ENCODE peak calls at places on chromosomes 16 and 17, in six cellular contexts. Y is cardiac muscle cell, E is heart left ventricle, G is endodermal cell, U is small intestine, N is iPS DF 6.9. W is an unnamed sample. For H3K9me3, the result is how much of the 10 kb centered on the place peaks cover.

GRCh38 chr16:58428621-58429557 is 36.6 kb downstream of the GINS3 start:
- DNase-seq in Y (no peak), E (no peak), G (no peak), U (no peak), N (no peak), W (no peak)

GRCh38 chr16:51155901-51156810 is 5.1 kb upstream of the SALL1 start:
- DNase-seq in Y (peak), E (no peak), G (peak), U (no peak), N (no peak), W (no peak)

GRCh38 chr16:72191551-72191950 is 19.6 kb upstream of the PMFBP1 start:
- DNase-seq in Y (peak), E (no peak), G (no peak), U (no peak), N (no peak), W (peak)

GRCh38 chr17:62562656-62563055 is 64.8 kb upstream of the MRC2 start:
- DNase-seq in Y (peak), E (no peak), G (no peak), U (peak), N (no peak), W (no peak)

GRCh38 chr16:69404275-69404805 is 18.5 kb upstream of the TERF2 start:
- DNase-seq in Y (peak), E (no peak), G (no peak), U (peak), N (no peak), W (peak)

GRCh38 chr16:85187447-85187846 is 75.2 kb upstream of the CIBAR2 start:
- DNase-seq in Y (no peak), E (no peak), G (peak), U (no peak), N (no peak), W (no peak)

GRCh38 chr17:2863204-2863603 is 67.0 kb downstream of the RAP1GAP2 start:
- DNase-seq in Y (no peak), E (no peak), G (peak), U (no peak), N (no peak), W (no peak)

GRCh38 chr17:39002991-39003715 is 36.0 kb upstream of the FBXO47 start:
- DNase-seq in Y (peak), E (peak), G (no peak), U (peak), N (no peak), W (no peak)

GRCh38 chr17:73069164-73069774 is 23.2 kb downstream of the SLC39A11 start:
- DNase-seq in Y (no peak), E (no peak), G (no peak), U (no peak), N (no peak), W (no peak)

GRCh38 chr17:79258843-79259242 is 184.2 kb downstream of the ENGASE start:
- DNase-seq in Y (no peak), E (no peak), G (no peak), U (no peak), N (no peak), W (no peak)

GRCh38 chr16:27254262-27254811 is 14.2 kb downstream of the NSMCE1 start:
- DNase-seq in Y (no peak), E (no peak), G (no peak), U (no peak), N (no peak), W (no peak)

GRCh38 chr16:3023415-3023668 is 400 bp downstream of the HCFC1R1 start:
- DNase-seq in Y (peak), E (peak), G (no peak), U (peak), N (no peak), W (no peak)

GRCh38 chr17:13735861-13736260 is 134.1 kb upstream of the HS3ST3A1 start:
- DNase-seq in Y (no peak), E (no peak), G (no peak), U (no peak), N (no peak), W (no peak)

GRCh38 chr17:4858880-4859260 is 25.7 kb downstream of the MINK1 start:
- DNase-seq in Y (peak), E (peak), G (peak), U (no peak), N (no peak), W (peak)

DNA sequence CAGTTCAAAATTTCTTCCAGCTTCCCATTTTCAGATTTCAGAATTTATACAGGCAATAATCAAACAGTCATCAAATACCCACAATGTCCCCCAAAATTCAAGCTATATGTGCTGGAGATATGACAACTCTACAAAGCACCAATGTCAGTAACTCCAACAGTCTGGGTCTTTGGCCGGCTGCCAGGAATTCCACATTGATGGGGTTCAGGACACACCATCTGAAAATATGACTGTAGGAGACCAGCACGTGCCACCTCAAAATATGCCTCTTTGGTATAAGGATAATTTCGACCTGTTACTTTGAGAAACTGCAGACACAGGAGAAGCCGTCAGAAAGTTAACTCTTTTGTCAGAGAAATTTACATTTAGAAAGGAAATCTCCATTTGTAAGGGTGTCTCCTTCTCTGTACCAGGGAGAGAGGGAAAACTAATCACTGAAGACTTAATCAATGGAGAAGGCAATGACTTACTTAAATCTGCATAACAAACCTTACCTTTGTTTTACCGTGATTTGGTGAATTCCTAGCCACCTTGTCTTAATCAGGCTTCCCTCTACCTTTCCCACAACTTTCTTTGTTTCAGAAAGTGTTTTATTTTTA is 594.3 kb upstream of the CDH5 start:
- DNase-seq in Y (no peak), E (no peak), G (no peak), U (no peak), N (peak), W (no peak)
- H3K9me3 ChIP-seq in Y (under half), E (under half), G (under half), U (under half), N (under half), W (under half)

DNA sequence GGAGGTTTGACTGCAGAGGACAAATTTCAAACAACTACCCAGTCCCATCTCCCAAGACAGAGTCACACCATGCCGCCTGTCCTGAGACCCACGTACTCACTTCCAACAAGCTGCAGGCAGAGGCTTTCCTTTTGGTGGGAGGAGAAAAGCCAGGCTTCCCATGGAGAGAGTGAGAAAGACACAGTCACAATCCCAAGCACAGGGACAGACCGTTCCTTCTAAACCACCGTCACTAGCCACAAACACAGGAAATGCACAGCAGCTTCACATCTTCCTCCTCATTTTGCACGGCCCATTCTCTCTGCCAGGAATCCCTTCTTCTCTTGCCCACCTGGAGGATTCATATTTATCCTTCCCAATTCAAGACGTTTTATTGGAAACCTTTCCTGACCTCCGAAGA is 87.8 kb downstream of the XYLT1 start:
- DNase-seq in Y (no peak), E (no peak), G (peak), U (peak), N (no peak), W (no peak)
- H3K9me3 ChIP-seq in Y (under half), E (under half), G (under half), U (under half), N (under half), W (under half)

GRCh38 chr16:87535457-87535854 is 42.6 kb upstream of the ZCCHC14 start:
- DNase-seq in Y (no peak), E (no peak), G (no peak), U (no peak), N (no peak), W (no peak)

GRCh38 chr16:87534030-87534653 is 41.3 kb upstream of the ZCCHC14 start:
- DNase-seq in Y (no peak), E (no peak), G (no peak), U (no peak), N (no peak), W (no peak)

GRCh38 chr16:87536795-87537142 is 43.9 kb upstream of the ZCCHC14 start:
- DNase-seq in Y (no peak), E (no peak), G (no peak), U (no peak), N (no peak), W (no peak)

GRCh38 chr16:87534751-87535150 is 41.9 kb upstream of the ZCCHC14 start:
- DNase-seq in Y (no peak), E (no peak), G (no peak), U (no peak), N (no peak), W (no peak)

GRCh38 chr16:87535855-87536794 is 43.3 kb upstream of the ZCCHC14 start:
- DNase-seq in Y (no peak), E (no peak), G (no peak), U (no peak), N (no peak), W (no peak)
- H3K9me3 ChIP-seq in Y (under half), E (under half), G (under half), U (under half), N (under half), W (under half)

GRCh38 chr16:835373-835772 is 34.8 kb upstream of the GNG13 start:
- DNase-seq in Y (no peak), E (no peak), G (no peak), U (no peak), N (no peak), W (no peak)
- H3K9me3 ChIP-seq in Y (under half), E (under half), G (under half), U (under half), N (under half), W (under half)

GRCh38 chr16:35686595-35686994 is 2227.2 kb downstream of the TP53TG3F start:
- DNase-seq in Y (no peak), E (no peak), G (no peak), U (no peak), N (no peak), W (no peak)
- H3K9me3 ChIP-seq in Y (under half), E (under half), G (half or more), U (under half), N (under half), W (under half)

GRCh38 chr17:35341465-35341992 is 31.9 kb downstream of the SLFN11 start:
- DNase-seq in Y (no peak), E (no peak), G (no peak), U (peak), N (no peak), W (no peak)
- H3K9me3 ChIP-seq in Y (under half), E (under half), G (under half), U (under half), N (under half), W (under half)

GRCh38 chr17:69954241-69954933 is 120.6 kb upstream of the KCNJ16 start:
- DNase-seq in Y (no peak), E (no peak), G (no peak), U (no peak), N (no peak), W (no peak)

GRCh38 chr17:69960755-69961154 is 114.3 kb upstream of the KCNJ16 start:
- DNase-seq in Y (no peak), E (peak), G (no peak), U (no peak), N (no peak), W (no peak)

GRCh38 chr17:69961488-69962145 is 113.4 kb upstream of the KCNJ16 start:
- DNase-seq in Y (no peak), E (peak), G (peak), U (no peak), N (peak), W (no peak)

GRCh38 chr17:69959291-69959690 is 115.7 kb upstream of the KCNJ16 start:
- DNase-seq in Y (no peak), E (no peak), G (no peak), U (no peak), N (no peak), W (no peak)
- H3K9me3 ChIP-seq in Y (under half), E (under half), G (under half), U (under half), N (under half), W (under half)

GRCh38 chr16:30377812-30378235 is 3.2 kb downstream of the MYL11 start:
- DNase-seq in Y (peak), E (peak), G (peak), U (peak), N (no peak), W (peak)

GRCh38 chr16:30374538-30374937 is at the start of gene MYL11:
- DNase-seq in Y (no peak), E (no peak), G (peak), U (no peak), N (no peak), W (no peak)

GRCh38 chr16:30375830-30376229 is 1.2 kb downstream of the MYL11 start:
- DNase-seq in Y (no peak), E (no peak), G (peak), U (no peak), N (no peak), W (no peak)

GRCh38 chr16:30377050-30377811 is 2.6 kb downstream of the MYL11 start:
- DNase-seq in Y (no peak), E (no peak), G (peak), U (no peak), N (no peak), W (no peak)

GRCh38 chr16:30376508-30376907 is 1.9 kb downstream of the MYL11 start:
- DNase-seq in Y (no peak), E (no peak), G (peak), U (no peak), N (no peak), W (no peak)
- H3K9me3 ChIP-seq in Y (under half), E (under half), G (under half), U (under half), N (under half), W (under half)

GRCh38 chr17:82943751-82944150 is 103.9 kb upstream of the ZNF750 start:
- DNase-seq in Y (no peak), E (no peak), G (no peak), U (no peak), N (no peak), W (no peak)

GRCh38 chr17:82947051-82947991 is 107.5 kb upstream of the ZNF750 start:
- DNase-seq in Y (no peak), E (no peak), G (no peak), U (no peak), N (no peak), W (no peak)

GRCh38 chr17:82946081-82946480 is 106.3 kb upstream of the ZNF750 start:
- DNase-seq in Y (no peak), E (no peak), G (no peak), U (no peak), N (no peak), W (no peak)

GRCh38 chr17:82943339-82943738 is 103.5 kb upstream of the ZNF750 start:
- DNase-seq in Y (no peak), E (no peak), G (no peak), U (no peak), N (no peak), W (no peak)

GRCh38 chr17:82944990-82945389 is 105.2 kb upstream of the ZNF750 start:
- DNase-seq in Y (no peak), E (no peak), G (no peak), U (no peak), N (no peak), W (no peak)
- H3K9me3 ChIP-seq in Y (under half), E (under half), G (half or more), U (under half), N (under half), W (under half)

GRCh38 chr16:35506898-35507194 is 2047.4 kb downstream of the TP53TG3F start:
- DNase-seq in Y (no peak), E (no peak), G (no peak), U (no peak), N (no peak), W (no peak)
- H3K9me3 ChIP-seq in Y (under half), E (under half), G (half or more), U (under half), N (under half), W (under half)

W was measured in BE2C.